ENCODE peak calls at places on chromosomes 12 and 14, in ten cellular contexts. X, A, R, G, K, B, T, H, M and O are unnamed samples.

GRCh38 chr12:15227004-15227679 is 5.9 kb upstream of the RERG start:
- DNase-seq in X (peak; percentile 37), A (peak; percentile 71), R (no peak), G (peak; percentile 63), K (no peak), B (no peak), T (peak; percentile 18), H (peak; percentile 33), M (no peak), O (no peak)

GRCh38 chr14:70000601-70001000 is 121.4 kb downstream of the SMOC1 start:
- DNase-seq in X (peak; percentile 56), A (peak; percentile 19), R (no peak), G (no peak), K (no peak), B (no peak), T (peak; percentile 71), H (no peak), M (no peak), O (no peak)

GRCh38 chr12:68001486-68002466 is 12.5 kb downstream of the IFNG-AS1 start:
- DNase-seq in X (peak; percentile 27), A (peak; percentile 54), R (no peak), G (no peak), K (no peak), B (no peak), T (no peak), H (no peak), M (no peak), O (no peak)

GRCh38 chr12:75526655-75527511 is 15.5 kb upstream of the KRR1 start:
- DNase-seq in X (peak; percentile 48), A (peak; percentile 81), R (no peak), G (no peak), K (no peak), B (no peak), T (peak; percentile 49), H (peak; percentile 48), M (peak; percentile 60), O (no peak)

GRCh38 chr12:57626929-57627445 is 6.0 kb downstream of the B4GALNT1 start:
- DNase-seq in X (no peak), A (no peak), R (peak; percentile 4), G (no peak), K (no peak), B (no peak), T (no peak), H (no peak), M (no peak), O (no peak)

GRCh38 chr14:68040633-68041369 is 221.2 kb downstream of the RAD51B start:
- DNase-seq in X (no peak), A (no peak), R (no peak), G (no peak), K (no peak), B (peak; percentile 42), T (no peak), H (no peak), M (no peak), O (no peak)

GRCh38 chr14:75198291-75198933 is 22.0 kb upstream of the TMED10 start:
- DNase-seq in X (no peak), A (no peak), R (no peak), G (no peak), K (no peak), B (no peak), T (no peak), H (no peak), M (peak; percentile 26), O (no peak)

GRCh38 chr14:89955022-89955414 is 488 bp upstream of the EFCAB11 start:
- DNase-seq in X (no peak), A (no peak), R (no peak), G (no peak), K (no peak), B (no peak), T (no peak), H (no peak), M (peak; percentile 63), O (no peak)

GRCh38 chr14:42930058-42930457 is 1323.4 kb downstream of the LRFN5 start:
- DNase-seq in X (no peak), A (no peak), R (no peak), G (peak; percentile 25), K (no peak), B (no peak), T (no peak), H (no peak), M (no peak), O (no peak)

GRCh38 chr12:94193623-94194022 is 45.2 kb downstream of the PLXNC1 start:
- DNase-seq in X (no peak), A (no peak), R (no peak), G (no peak), K (no peak), B (no peak), T (no peak), H (no peak), M (no peak), O (no peak)

GRCh38 chr14:47929334-47929733 is 253.9 kb upstream of the MDGA2 start:
- DNase-seq in X (no peak), A (no peak), R (no peak), G (no peak), K (no peak), B (no peak), T (no peak), H (no peak), M (no peak), O (no peak)

GRCh38 chr12:14695685-14696084 is 714 bp downstream of the GUCY2C start:
- DNase-seq in X (no peak), A (no peak), R (no peak), G (no peak), K (no peak), B (no peak), T (no peak), H (no peak), M (no peak), O (no peak)

GRCh38 chr14:92748259-92749016 is at the start of gene LGMN:
- DNase-seq in X (peak; percentile 90), A (peak; percentile 95), R (peak; percentile 87), G (peak; percentile 98), K (peak; percentile 78), B (peak; percentile 83), T (peak; percentile 69), H (peak; percentile 97), M (peak; percentile 98), O (peak; percentile 21)

GRCh38 chr14:103856105-103856504 is 8.7 kb upstream of the PPP1R13B start:
- DNase-seq in X (no peak), A (no peak), R (no peak), G (no peak), K (no peak), B (no peak), T (no peak), H (no peak), M (no peak), O (no peak)

GRCh38 chr14:35988972-35989690 is 163.0 kb downstream of the BRMS1L start:
- DNase-seq in X (peak; percentile 5), A (no peak), R (no peak), G (no peak), K (no peak), B (no peak), T (no peak), H (no peak), M (peak; percentile 41), O (no peak)

GRCh38 chr14:103296007-103296406 is 38.0 kb upstream of the EIF5 start:
- DNase-seq in X (peak; percentile 74), A (peak; percentile 85), R (no peak), G (no peak), K (no peak), B (no peak), T (peak; percentile 19), H (no peak), M (no peak), O (no peak)

GRCh38 chr12:98736352-98737326 is 91.5 kb downstream of the APAF1 start:
- DNase-seq in X (peak; percentile 53), A (no peak), R (no peak), G (no peak), K (no peak), B (no peak), T (no peak), H (no peak), M (no peak), O (no peak)

GRCh38 chr12:40853221-40853620 is 161.0 kb downstream of the CNTN1 start:
- DNase-seq in X (no peak), A (no peak), R (no peak), G (no peak), K (no peak), B (no peak), T (no peak), H (no peak), M (no peak), O (no peak)

GRCh38 chr12:7450667-7451066 is 6.7 kb upstream of the CD163L1 start:
- DNase-seq in X (no peak), A (peak; percentile 17), R (no peak), G (no peak), K (no peak), B (no peak), T (no peak), H (peak; percentile 47), M (no peak), O (no peak)

GRCh38 chr14:104331871-104332605 is 193.7 kb downstream of the KIF26A start:
- DNase-seq in X (no peak), A (no peak), R (no peak), G (no peak), K (no peak), B (no peak), T (no peak), H (no peak), M (no peak), O (no peak)

GRCh38 chr12:50554651-50555050 is 49.9 kb downstream of the DIP2B start:
- DNase-seq in X (no peak), A (no peak), R (no peak), G (no peak), K (no peak), B (no peak), T (no peak), H (no peak), M (no peak), O (no peak)

GRCh38 chr12:51913071-51914033 is 6.0 kb downstream of the ACVRL1 start:
- DNase-seq in X (no peak), A (no peak), R (no peak), G (no peak), K (no peak), B (no peak), T (no peak), H (no peak), M (no peak), O (no peak)

GRCh38 chr12:12946686-12947355 is 5.1 kb downstream of the GPRC5D start:
- DNase-seq in X (no peak), A (no peak), R (no peak), G (no peak), K (no peak), B (no peak), T (no peak), H (no peak), M (peak; percentile 92), O (no peak)

GRCh38 chr12:111160350-111161142 is 208.3 kb downstream of the PHETA1 start:
- DNase-seq in X (no peak), A (no peak), R (no peak), G (no peak), K (no peak), B (no peak), T (no peak), H (no peak), M (no peak), O (no peak)

GRCh38 chr12:132315951-132316350 is 13.4 kb downstream of the GALNT9 start:
- DNase-seq in X (no peak), A (no peak), R (no peak), G (no peak), K (no peak), B (no peak), T (no peak), H (no peak), M (no peak), O (no peak)

GRCh38 chr12:94244165-94245133 is 96.1 kb downstream of the PLXNC1 start:
- DNase-seq in X (peak; percentile 8), A (peak; percentile 18), R (no peak), G (no peak), K (no peak), B (no peak), T (no peak), H (no peak), M (no peak), O (no peak)

GRCh38 chr14:75711134-75711795 is 50.2 kb downstream of the TTLL5 start:
- DNase-seq in X (peak; percentile 56), A (peak; percentile 64), R (peak; percentile 13), G (no peak), K (no peak), B (no peak), T (peak; percentile 34), H (peak; percentile 68), M (peak; percentile 59), O (no peak)

GRCh38 chr14:20620798-20621478 is 20.6 kb downstream of the OR6S1 start:
- DNase-seq in X (no peak), A (no peak), R (no peak), G (no peak), K (no peak), B (no peak), T (no peak), H (no peak), M (no peak), O (no peak)